ENCODE peak calls at places on chromosomes 5 and 9, in nine cellular contexts. One of them, this sample, is unnamed.

GRCh38 chr5:62779010-62779422 is 200.4 kb downstream of the LRRC70 start:
- DNase-seq in H7: peak
- DNase-seq in PC-3: peak
- DNase-seq in AG08395: peak
- DNase-seq in iPS-NIHi11: peak
- DNase-seq in CD8-positive, alpha-beta memory T cell: peak
- DNase-seq in NCI-H2107: peak
- DNase-seq in astrocyte of the spinal cord: peak
- DNase-seq in NCI-H748 treated with DMSO at 0.1 percent for 48 hours: peak
- DNase-seq in this sample: peak

GRCh38 chr5:115169392-115170127 is at the start of gene TRIM36:
- DNase-seq in H7: peak
- DNase-seq in PC-3: peak
- DNase-seq in AG08395: peak
- DNase-seq in iPS-NIHi11: peak
- DNase-seq in CD8-positive, alpha-beta memory T cell: peak
- DNase-seq in NCI-H2107: peak
- DNase-seq in astrocyte of the spinal cord: peak
- DNase-seq in NCI-H748 treated with DMSO at 0.1 percent for 48 hours: peak
- DNase-seq in this sample: peak

GRCh38 chr5:177537389-177538361 is 16.7 kb downstream of the FAM193B start:
- DNase-seq in H7: peak
- DNase-seq in PC-3: peak
- DNase-seq in AG08395: peak
- DNase-seq in iPS-NIHi11: no peak
- DNase-seq in CD8-positive, alpha-beta memory T cell: no peak
- DNase-seq in NCI-H2107: no peak
- DNase-seq in astrocyte of the spinal cord: peak
- DNase-seq in NCI-H748 treated with DMSO at 0.1 percent for 48 hours: no peak
- DNase-seq in this sample: no peak

GRCh38 chr9:69121155-69122085 is 52.7 kb upstream of the TJP2 start:
- DNase-seq in H7: peak
- DNase-seq in PC-3: peak
- DNase-seq in AG08395: peak
- DNase-seq in iPS-NIHi11: peak
- DNase-seq in CD8-positive, alpha-beta memory T cell: peak
- DNase-seq in NCI-H2107: no peak
- DNase-seq in astrocyte of the spinal cord: peak
- DNase-seq in NCI-H748 treated with DMSO at 0.1 percent for 48 hours: peak
- DNase-seq in this sample: peak

GRCh38 chr5:135392256-135392655 is 6.8 kb downstream of the MACROH2A1 start:
- DNase-seq in H7: no peak
- DNase-seq in PC-3: no peak
- DNase-seq in AG08395: peak
- DNase-seq in iPS-NIHi11: no peak
- DNase-seq in CD8-positive, alpha-beta memory T cell: no peak
- DNase-seq in NCI-H2107: no peak
- DNase-seq in astrocyte of the spinal cord: peak
- DNase-seq in NCI-H748 treated with DMSO at 0.1 percent for 48 hours: no peak
- DNase-seq in this sample: no peak

GRCh38 chr5:77180167-77181081 is 30.1 kb upstream of the PDE8B start:
- DNase-seq in H7: peak
- DNase-seq in PC-3: peak
- DNase-seq in AG08395: peak
- DNase-seq in iPS-NIHi11: peak
- DNase-seq in CD8-positive, alpha-beta memory T cell: no peak
- DNase-seq in NCI-H2107: no peak
- DNase-seq in astrocyte of the spinal cord: no peak
- DNase-seq in NCI-H748 treated with DMSO at 0.1 percent for 48 hours: no peak
- DNase-seq in this sample: peak

GRCh38 chr5:124596595-124597388 is 149.6 kb downstream of the ZNF608 start:
- DNase-seq in H7: no peak
- DNase-seq in PC-3: peak
- DNase-seq in AG08395: peak
- DNase-seq in iPS-NIHi11: no peak
- DNase-seq in CD8-positive, alpha-beta memory T cell: no peak
- DNase-seq in NCI-H2107: no peak
- DNase-seq in astrocyte of the spinal cord: peak
- DNase-seq in NCI-H748 treated with DMSO at 0.1 percent for 48 hours: no peak
- DNase-seq in this sample: peak

GRCh38 chr5:168047669-168048111 is 243.8 kb upstream of the WWC1 start:
- DNase-seq in H7: no peak
- DNase-seq in PC-3: no peak
- DNase-seq in AG08395: no peak
- DNase-seq in iPS-NIHi11: peak
- DNase-seq in CD8-positive, alpha-beta memory T cell: no peak
- DNase-seq in NCI-H2107: no peak
- DNase-seq in astrocyte of the spinal cord: peak
- DNase-seq in NCI-H748 treated with DMSO at 0.1 percent for 48 hours: no peak
- DNase-seq in this sample: no peak

GRCh38 chr5:143213231-143213850 is 190.1 kb downstream of the NR3C1 start:
- DNase-seq in H7: peak
- DNase-seq in PC-3: no peak
- DNase-seq in AG08395: peak
- DNase-seq in iPS-NIHi11: no peak
- DNase-seq in CD8-positive, alpha-beta memory T cell: no peak
- DNase-seq in NCI-H2107: no peak
- DNase-seq in astrocyte of the spinal cord: peak
- DNase-seq in NCI-H748 treated with DMSO at 0.1 percent for 48 hours: no peak
- DNase-seq in this sample: no peak

GRCh38 chr9:3337515-3337914 is 188.3 kb downstream of the RFX3 start:
- DNase-seq in H7: no peak
- DNase-seq in PC-3: peak
- DNase-seq in AG08395: peak
- DNase-seq in iPS-NIHi11: no peak
- DNase-seq in CD8-positive, alpha-beta memory T cell: no peak
- DNase-seq in NCI-H2107: no peak
- DNase-seq in astrocyte of the spinal cord: peak
- DNase-seq in NCI-H748 treated with DMSO at 0.1 percent for 48 hours: no peak
- DNase-seq in this sample: no peak

GRCh38 chr9:14316574-14317304 is 2.8 kb upstream of the NFIB start:
- DNase-seq in H7: peak
- DNase-seq in PC-3: no peak
- DNase-seq in AG08395: no peak
- DNase-seq in iPS-NIHi11: no peak
- DNase-seq in CD8-positive, alpha-beta memory T cell: no peak
- DNase-seq in NCI-H2107: no peak
- DNase-seq in astrocyte of the spinal cord: no peak
- DNase-seq in NCI-H748 treated with DMSO at 0.1 percent for 48 hours: no peak
- DNase-seq in this sample: peak

GRCh38 chr5:80216753-80217596 is 38.9 kb downstream of the SERINC5 start:
- DNase-seq in H7: no peak
- DNase-seq in PC-3: no peak
- DNase-seq in AG08395: peak
- DNase-seq in iPS-NIHi11: no peak
- DNase-seq in CD8-positive, alpha-beta memory T cell: no peak
- DNase-seq in NCI-H2107: peak
- DNase-seq in astrocyte of the spinal cord: no peak
- DNase-seq in NCI-H748 treated with DMSO at 0.1 percent for 48 hours: no peak
- DNase-seq in this sample: no peak

GRCh38 chr5:58239731-58240130 is 220.2 kb downstream of the PLK2 start:
- DNase-seq in H7: no peak
- DNase-seq in PC-3: peak
- DNase-seq in AG08395: no peak
- DNase-seq in iPS-NIHi11: no peak
- DNase-seq in CD8-positive, alpha-beta memory T cell: no peak
- DNase-seq in NCI-H2107: no peak
- DNase-seq in astrocyte of the spinal cord: no peak
- DNase-seq in NCI-H748 treated with DMSO at 0.1 percent for 48 hours: no peak
- DNase-seq in this sample: no peak

GRCh38 chr5:93035194-93035593 is 545.8 kb downstream of the NR2F1-AS1 start:
- DNase-seq in H7: no peak
- DNase-seq in PC-3: no peak
- DNase-seq in AG08395: no peak
- DNase-seq in iPS-NIHi11: no peak
- DNase-seq in CD8-positive, alpha-beta memory T cell: no peak
- DNase-seq in NCI-H2107: no peak
- DNase-seq in astrocyte of the spinal cord: no peak
- DNase-seq in NCI-H748 treated with DMSO at 0.1 percent for 48 hours: no peak
- DNase-seq in this sample: no peak

GRCh38 chr5:57503433-57503832 is 20.8 kb upstream of the ACTBL2 start:
- DNase-seq in H7: no peak
- DNase-seq in PC-3: no peak
- DNase-seq in AG08395: no peak
- DNase-seq in iPS-NIHi11: no peak
- DNase-seq in CD8-positive, alpha-beta memory T cell: no peak
- DNase-seq in NCI-H2107: no peak
- DNase-seq in astrocyte of the spinal cord: peak
- DNase-seq in NCI-H748 treated with DMSO at 0.1 percent for 48 hours: no peak
- DNase-seq in this sample: no peak

GRCh38 chr5:133618141-133618540 is 5.8 kb upstream of the FSTL4 start:
- DNase-seq in H7: no peak
- DNase-seq in PC-3: no peak
- DNase-seq in AG08395: no peak
- DNase-seq in iPS-NIHi11: no peak
- DNase-seq in CD8-positive, alpha-beta memory T cell: no peak
- DNase-seq in NCI-H2107: no peak
- DNase-seq in astrocyte of the spinal cord: no peak
- DNase-seq in NCI-H748 treated with DMSO at 0.1 percent for 48 hours: no peak
- DNase-seq in this sample: no peak

GRCh38 chr5:38847549-38848341 is 1.9 kb downstream of the OSMR start:
- DNase-seq in H7: no peak
- DNase-seq in PC-3: peak
- DNase-seq in AG08395: peak
- DNase-seq in iPS-NIHi11: no peak
- DNase-seq in CD8-positive, alpha-beta memory T cell: no peak
- DNase-seq in NCI-H2107: no peak
- DNase-seq in astrocyte of the spinal cord: peak
- DNase-seq in NCI-H748 treated with DMSO at 0.1 percent for 48 hours: no peak
- DNase-seq in this sample: no peak

GRCh38 chr9:31799953-31800609 is 584.4 kb upstream of the ACO1 start:
- DNase-seq in H7: peak
- DNase-seq in PC-3: peak
- DNase-seq in AG08395: no peak
- DNase-seq in iPS-NIHi11: peak
- DNase-seq in CD8-positive, alpha-beta memory T cell: peak
- DNase-seq in NCI-H2107: no peak
- DNase-seq in astrocyte of the spinal cord: peak
- DNase-seq in NCI-H748 treated with DMSO at 0.1 percent for 48 hours: peak
- DNase-seq in this sample: peak

GRCh38 chr9:135474915-135475314 is 4.7 kb upstream of the PPP1R26 start:
- DNase-seq in H7: peak
- DNase-seq in PC-3: no peak
- DNase-seq in AG08395: no peak
- DNase-seq in iPS-NIHi11: peak
- DNase-seq in CD8-positive, alpha-beta memory T cell: no peak
- DNase-seq in NCI-H2107: no peak
- DNase-seq in astrocyte of the spinal cord: no peak
- DNase-seq in NCI-H748 treated with DMSO at 0.1 percent for 48 hours: peak
- DNase-seq in this sample: peak

GRCh38 chr5:25669645-25670401 is 1025.0 kb upstream of the CDH10 start:
- DNase-seq in H7: no peak
- DNase-seq in PC-3: no peak
- DNase-seq in AG08395: no peak
- DNase-seq in iPS-NIHi11: no peak
- DNase-seq in CD8-positive, alpha-beta memory T cell: no peak
- DNase-seq in NCI-H2107: no peak
- DNase-seq in astrocyte of the spinal cord: no peak
- DNase-seq in NCI-H748 treated with DMSO at 0.1 percent for 48 hours: no peak
- DNase-seq in this sample: no peak

This sample was measured in NCI-H146.